ENCODE peak calls at places on chromosomes 4 and X, in eight cellular contexts. Z, T, Q, Y, B, F, L and V are unnamed samples.
A peak's percentile ranks its signal among the peaks of the same experiment; 100 is the strongest.

GRCh38 chrX:21725498-21725897 is 32.4 kb downstream of the SMPX start:
- DNase-seq in Z (no peak), T (peak; percentile 40), Q (peak; percentile 60), Y (no peak), B (no peak), F (no peak), L (peak; percentile 57), V (no peak)

GRCh38 chr4:112946127-112946526 is 103.3 kb upstream of the ANK2 start:
- DNase-seq in Z (no peak), T (no peak), Q (no peak), Y (no peak), B (no peak), F (no peak), L (no peak), V (no peak)

GRCh38 chr4:162700815-162701361 is 465.8 kb downstream of the NAF1 start:
- DNase-seq in Z (no peak), T (no peak), Q (no peak), Y (no peak), B (no peak), F (no peak), L (no peak), V (no peak)

GRCh38 chrX:109966246-109966645 is 36.7 kb upstream of the TMEM164 start:
- DNase-seq in Z (no peak), T (no peak), Q (no peak), Y (no peak), B (peak; percentile 21), F (no peak), L (peak; percentile 24), V (no peak)

GRCh38 chrX:23504895-23505294 is 162.4 kb upstream of the PRDX4 start:
- DNase-seq in Z (no peak), T (no peak), Q (no peak), Y (no peak), B (no peak), F (no peak), L (peak; percentile 2), V (no peak)

GRCh38 chrX:68684291-68684918 is 36.9 kb downstream of the STARD8 start:
- DNase-seq in Z (peak; percentile 79), T (no peak), Q (no peak), Y (peak; percentile 52), B (peak; percentile 49), F (no peak), L (no peak), V (no peak)

GRCh38 chr4:56246230-56246610 is 141.1 kb downstream of the AASDH start:
- DNase-seq in Z (no peak), T (no peak), Q (no peak), Y (no peak), B (no peak), F (no peak), L (no peak), V (no peak)

GRCh38 chrX:48648299-48648698 is 35.3 kb upstream of the WAS start:
- DNase-seq in Z (peak; percentile 27), T (peak; percentile 54), Q (peak; percentile 45), Y (peak; percentile 15), B (peak; percentile 44), F (peak; percentile 6), L (peak; percentile 71), V (peak; percentile 15)

GRCh38 chr4:169064281-169064680 is 54.2 kb upstream of the CBR4 start:
- DNase-seq in Z (no peak), T (no peak), Q (no peak), Y (no peak), B (no peak), F (no peak), L (peak; percentile 12), V (no peak)

GRCh38 chr4:60913646-60914045 is 286.5 kb upstream of the ADGRL3 start:
- DNase-seq in Z (no peak), T (no peak), Q (no peak), Y (no peak), B (no peak), F (no peak), L (no peak), V (no peak)

GRCh38 chr4:6560416-6561172 is 14.4 kb upstream of the MAN2B2 start:
- DNase-seq in Z (no peak), T (no peak), Q (peak; percentile 64), Y (no peak), B (no peak), F (no peak), L (peak; percentile 39), V (no peak)

GRCh38 chr4:20565075-20565721 is 135.1 kb upstream of the PACRGL start:
- DNase-seq in Z (no peak), T (no peak), Q (peak; percentile 67), Y (no peak), B (no peak), F (no peak), L (peak; percentile 55), V (no peak)

GRCh38 chr4:94758141-94758699 is 465 bp downstream of the BMPR1B start:
- DNase-seq in Z (no peak), T (peak; percentile 80), Q (no peak), Y (peak; percentile 61), B (peak; percentile 25), F (no peak), L (no peak), V (no peak)

GRCh38 chr4:8048856-8049686 is 109.4 kb upstream of the AFAP1 start:
- DNase-seq in Z (no peak), T (peak; percentile 33), Q (no peak), Y (no peak), B (no peak), F (no peak), L (no peak), V (no peak)

GRCh38 chr4:33966808-33967207 is 2277.5 kb downstream of the ARAP2 start:
- DNase-seq in Z (no peak), T (no peak), Q (no peak), Y (no peak), B (no peak), F (no peak), L (no peak), V (no peak)
- TF ChIP-seq CTCF in Z (no peak), T (peak; percentile 9), Q (no peak), Y (peak; percentile 55), B (no peak), F (no peak), L (no peak), V (no peak)

GRCh38 chr4:80463509-80463908 is 128.0 kb downstream of the CFAP299 start:
- DNase-seq in Z (no peak), T (no peak), Q (no peak), Y (no peak), B (no peak), F (no peak), L (no peak), V (no peak)

GRCh38 chr4:80465238-80465637 is 129.7 kb downstream of the CFAP299 start:
- DNase-seq in Z (no peak), T (peak; percentile 46), Q (peak; percentile 26), Y (no peak), B (no peak), F (no peak), L (no peak), V (no peak)

GRCh38 chr4:80461412-80461811 is 125.9 kb downstream of the CFAP299 start:
- DNase-seq in Z (no peak), T (no peak), Q (no peak), Y (no peak), B (no peak), F (no peak), L (no peak), V (no peak)

GRCh38 chr4:80459918-80460473 is 124.5 kb downstream of the CFAP299 start:
- DNase-seq in Z (no peak), T (no peak), Q (no peak), Y (no peak), B (no peak), F (no peak), L (no peak), V (no peak)

DNA sequence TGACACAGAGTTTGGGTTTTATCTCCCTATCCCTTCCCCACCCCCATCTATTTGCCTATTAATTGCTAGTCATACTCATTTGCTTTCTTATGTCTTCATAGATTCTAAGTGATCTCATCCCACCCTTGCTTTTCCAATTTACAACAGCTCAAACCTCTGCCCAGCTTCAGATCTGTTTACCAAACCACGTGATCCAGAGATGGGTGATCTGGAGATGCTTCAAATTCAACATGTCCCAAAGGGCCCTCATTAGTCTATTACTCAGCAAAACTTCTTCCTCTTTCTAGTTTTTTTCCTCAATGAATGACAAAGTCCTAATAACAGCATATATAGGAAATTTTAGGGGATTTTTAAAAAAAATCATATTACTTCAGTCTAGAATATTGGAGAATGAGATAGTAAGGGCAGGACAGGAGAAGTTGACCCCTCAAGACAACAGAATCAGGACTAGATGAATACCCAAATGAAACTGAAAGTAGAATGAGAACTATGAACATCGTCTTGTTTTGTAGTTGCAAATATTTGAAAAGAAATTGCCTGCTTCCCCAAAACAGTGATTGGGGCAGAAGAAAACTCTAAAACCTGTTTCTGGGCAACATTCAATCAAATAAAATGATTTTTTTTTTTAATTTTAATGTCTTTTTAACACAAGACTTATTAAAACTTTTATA is 127.1 kb downstream of the CFAP299 start:
- DNase-seq in Z (no peak), T (no peak), Q (no peak), Y (no peak), B (no peak), F (no peak), L (peak; percentile 12), V (no peak)
- TF ChIP-seq CTCF in Z (no peak), T (no peak), Q (no peak), Y (no peak), B (no peak), F (no peak), L (no peak), V (no peak)

DNA sequence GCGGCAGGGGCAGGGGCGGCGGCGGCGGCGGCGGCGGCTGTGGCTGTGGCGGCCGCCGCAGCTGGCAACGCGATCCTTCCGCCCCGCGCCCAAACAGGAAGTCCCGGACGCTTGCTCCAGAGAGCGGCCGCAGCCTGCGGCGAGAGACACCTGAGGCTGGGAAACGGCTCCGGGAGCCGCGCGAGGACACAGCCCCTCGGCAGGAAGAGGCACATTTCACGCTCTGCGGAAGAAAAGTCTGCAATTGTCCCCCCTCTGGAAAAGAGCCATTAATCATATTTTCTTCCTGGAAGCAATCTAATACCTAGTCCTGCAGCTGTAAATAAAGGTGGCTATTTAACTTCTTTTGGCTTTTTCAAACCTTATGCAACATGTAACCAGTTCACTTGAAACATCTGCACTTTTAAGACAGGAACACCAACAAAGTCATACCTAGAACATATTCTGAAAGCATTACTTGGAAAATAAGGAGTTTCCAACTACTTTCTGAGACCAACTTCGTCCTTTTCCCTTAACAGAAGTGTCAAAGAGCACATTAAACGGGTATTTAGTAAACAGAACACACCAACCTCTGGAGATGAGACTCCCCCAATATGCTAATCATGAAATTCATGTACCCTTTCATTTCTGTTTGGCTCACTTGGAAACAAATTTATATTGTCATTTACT is 69.0 kb downstream of the NOCT start:
- DNase-seq in Z (no peak), T (no peak), Q (no peak), Y (peak; percentile 90), B (no peak), F (no peak), L (no peak), V (no peak)
- TF ChIP-seq CTCF in Z (no peak), T (peak; percentile 8), Q (no peak), Y (no peak), B (no peak), F (no peak), L (no peak), V (no peak)

GRCh38 chrX:148867596-148867995 is 367.2 kb downstream of the AFF2 start:
- DNase-seq in Z (no peak), T (no peak), Q (no peak), Y (no peak), B (no peak), F (no peak), L (no peak), V (no peak)

DNA sequence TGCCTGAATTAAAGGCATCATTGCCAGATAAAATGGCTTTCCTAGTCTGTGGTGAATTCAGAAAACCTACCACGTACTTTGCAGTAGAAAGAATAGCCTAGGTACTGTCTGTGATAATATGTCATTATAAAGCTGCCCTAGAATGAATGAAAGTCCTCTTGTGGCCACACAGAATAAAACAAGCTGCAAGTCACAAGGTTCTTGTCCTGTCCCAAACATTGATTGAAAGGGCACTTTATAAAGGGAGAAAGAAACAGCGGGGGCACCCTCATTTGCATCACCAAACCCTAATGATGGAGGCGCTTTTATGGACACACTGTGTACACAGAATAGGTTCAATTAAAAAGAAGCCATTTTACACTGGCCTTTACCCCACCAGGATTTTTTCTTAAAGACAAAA is 364.8 kb downstream of the AFF2 start:
- DNase-seq in Z (no peak), T (peak; percentile 71), Q (no peak), Y (no peak), B (no peak), F (no peak), L (no peak), V (no peak)
- TF ChIP-seq CTCF in Z (no peak), T (peak; percentile 19), Q (no peak), Y (no peak), B (no peak), F (no peak), L (no peak), V (no peak)